ENCODE peak calls at places on chromosome 1, in six cellular contexts. N is K562, P is HCT116, E is H1, R is HepG2, M is SK-N-SH. F is an unnamed sample.

GRCh38 chr1:231040019-231040799 is at the start of gene FAM89A:
- DNase-seq in P (peak), M (peak), N (peak), E (no peak), R (no peak), F (no peak)

GRCh38 chr1:109926662-109927300 is 16.1 kb downstream of the CSF1 start:
- DNase-seq in R (no peak), E (no peak), M (no peak), P (no peak), N (no peak), F (no peak)

GRCh38 chr1:236673284-236673919 is 12.9 kb upstream of the ACTN2 start:
- DNase-seq in N (no peak), M (no peak), P (no peak), R (no peak), E (no peak), F (no peak)

GRCh38 chr1:98661544-98662353 is at the start of gene SNX7:
- DNase-seq in M (peak), N (no peak), E (peak), P (peak), R (peak), F (no peak)

GRCh38 chr1:95229042-95229441 is 5.0 kb upstream of the RWDD3 start:
- DNase-seq in E (no peak), N (no peak), R (no peak), M (no peak), P (no peak), F (no peak)

GRCh38 chr1:151680391-151680790 is 36.2 kb downstream of the CELF3 start:
- DNase-seq in R (no peak), N (no peak), E (no peak), M (no peak), P (peak), F (no peak)

GRCh38 chr1:236067854-236068454 is 3.1 kb upstream of the NID1 start:
- DNase-seq in M (no peak), P (no peak), R (no peak), E (no peak), N (no peak), F (no peak)

GRCh38 chr1:46616277-46617107 is at the start of gene MOB3C:
- DNase-seq in P (no peak), E (no peak), N (peak), M (peak), R (no peak), F (no peak)

GRCh38 chr1:227901906-227902640 is 45.7 kb downstream of the WNT9A start:
- DNase-seq in P (peak), E (no peak), R (peak), M (peak), N (peak), F (no peak)

GRCh38 chr1:18901952-18902522 is 318 bp downstream of the ALDH4A1 start:
- DNase-seq in M (no peak), N (no peak), R (no peak), E (no peak), P (no peak), F (no peak)

GRCh38 chr1:201930803-201931202 is 15.5 kb downstream of the LMOD1 start:
- DNase-seq in M (no peak), N (peak), E (no peak), R (no peak), P (no peak), F (no peak)
- H3K27ac ChIP-seq in M (no peak), N (no peak), E (no peak), R (no peak), P (no peak), F (no peak)

DNA sequence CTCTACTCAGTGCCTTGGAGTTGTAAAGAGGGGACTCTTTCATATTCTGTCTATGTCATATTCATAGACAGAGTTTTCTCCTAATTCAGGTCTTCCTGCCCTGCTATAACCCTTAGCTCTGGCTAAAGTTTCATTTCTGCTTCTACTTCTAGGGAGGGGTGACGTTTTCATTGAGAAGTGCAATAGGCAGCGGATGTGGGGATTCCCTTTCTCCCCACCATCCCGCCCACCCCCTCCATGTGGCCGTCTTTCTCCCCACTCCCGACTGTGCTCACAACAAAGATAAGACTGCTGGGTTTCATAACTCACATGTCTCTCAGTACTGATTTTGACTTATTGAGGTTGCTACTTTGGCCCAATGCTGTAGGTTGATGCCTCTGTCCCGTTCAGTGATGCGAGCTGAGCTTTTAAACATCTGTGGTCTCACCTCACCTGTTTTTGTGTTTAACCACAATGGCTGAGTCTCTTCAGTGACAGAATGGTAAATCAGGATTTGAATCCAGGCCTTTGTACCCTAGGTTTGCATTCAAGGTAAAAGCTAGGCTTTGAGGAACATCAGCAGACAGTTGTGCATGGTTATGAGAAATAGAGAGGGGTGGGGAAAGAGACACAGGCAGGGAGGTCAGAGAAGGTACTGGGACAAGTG is 7.8 kb upstream of the KIF14 start:
- DNase-seq in E (no peak), P (no peak), R (no peak), M (no peak), N (no peak), F (no peak)
- TF ChIP-seq SIN3A in E (no peak), P (no peak), R (no peak), M (no peak), N (no peak), F (no peak)

DNA sequence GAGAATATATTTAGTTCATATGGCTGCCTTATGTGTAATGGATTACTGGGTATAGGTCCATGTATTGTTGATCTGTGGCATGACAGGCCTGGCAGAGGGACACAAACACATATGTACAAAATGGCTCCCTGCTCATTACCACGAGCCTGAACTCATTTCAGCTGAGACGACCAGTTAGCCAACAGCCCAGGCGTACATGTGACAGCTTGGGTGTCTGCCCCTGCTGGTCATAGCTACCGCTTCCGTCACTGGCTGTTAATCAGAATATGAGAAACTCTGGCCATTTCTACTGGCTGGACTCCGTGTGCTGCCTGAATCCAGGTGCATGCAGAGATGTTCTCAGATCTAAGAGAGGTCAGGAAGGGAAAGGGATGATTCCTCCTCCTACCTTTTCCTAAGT is 144.4 kb downstream of the PBX1 start:
- DNase-seq in M (no peak), N (no peak), P (no peak), R (no peak), E (no peak), F (no peak)
- H3K27ac ChIP-seq in M (no peak), N (peak), P (no peak), R (no peak), E (no peak), F (no peak)

GRCh38 chr1:180528868-180529470 is 26.6 kb upstream of the ACBD6 start:
- DNase-seq in N (no peak), P (no peak), R (no peak), E (no peak), M (no peak), F (no peak)

GRCh38 chr1:180525696-180526000 is 23.3 kb upstream of the ACBD6 start:
- DNase-seq in M (peak), P (no peak), E (no peak), N (no peak), R (no peak), F (no peak)

GRCh38 chr1:180524160-180524914 is 22.0 kb upstream of the ACBD6 start:
- DNase-seq in R (no peak), N (no peak), E (no peak), P (no peak), M (no peak), F (no peak)

GRCh38 chr1:180524915-180525695 is 22.7 kb upstream of the ACBD6 start:
- DNase-seq in M (no peak), R (no peak), N (no peak), P (no peak), E (no peak), F (no peak)

GRCh38 chr1:180527270-180527669 is 24.9 kb upstream of the ACBD6 start:
- DNase-seq in E (no peak), M (no peak), P (no peak), N (peak), R (peak), F (no peak)
- TF ChIP-seq SIN3A in E (no peak), M (no peak), P (no peak), N (no peak), R (no peak), F (no peak)